ENCODE peak calls at places on chromosomes 13 and 19, in four cellular contexts. One of them, this sample, is unnamed. For H3K4me1, the result is how much of the 10 kb centered on the place peaks cover.

GRCh38 chr13:72255908-72256307 is 388.9 kb upstream of the DACH1 start:
- DNase-seq in vagina: no peak
- DNase-seq in HCT116: peak
- DNase-seq in stomach: no peak
- DNase-seq in this sample: no peak

GRCh38 chr19:46254776-46255175 is 25.2 kb downstream of the IGFL1 start:
- DNase-seq in HCT116: no peak
- DNase-seq in vagina: no peak
- DNase-seq in stomach: no peak
- DNase-seq in this sample: no peak

GRCh38 chr19:50417138-50417849 is 1.4 kb upstream of the SPIB start:
- DNase-seq in stomach: peak
- DNase-seq in HCT116: no peak
- DNase-seq in vagina: no peak
- DNase-seq in this sample: no peak

GRCh38 chr13:45242070-45242469 is 41.2 kb upstream of the KCTD4 start:
- DNase-seq in stomach: no peak
- DNase-seq in HCT116: peak
- DNase-seq in vagina: no peak
- DNase-seq in this sample: no peak

GRCh38 chr13:109646423-109646822 is 140.0 kb downstream of the IRS2 start:
- DNase-seq in vagina: no peak
- DNase-seq in HCT116: no peak
- DNase-seq in stomach: no peak
- DNase-seq in this sample: no peak

GRCh38 chr13:40980466-40980865 is 38.6 kb downstream of the ELF1 start:
- DNase-seq in vagina: no peak
- DNase-seq in HCT116: no peak
- DNase-seq in stomach: no peak
- DNase-seq in this sample: no peak

GRCh38 chr19:903266-903797 is 9.7 kb downstream of the R3HDM4 start:
- DNase-seq in stomach: no peak
- DNase-seq in HCT116: no peak
- DNase-seq in vagina: no peak
- DNase-seq in this sample: no peak

GRCh38 chr13:94192576-94192975 is 286.9 kb downstream of the DCT start:
- DNase-seq in vagina: no peak
- DNase-seq in HCT116: no peak
- DNase-seq in stomach: no peak
- DNase-seq in this sample: no peak

GRCh38 chr13:109666656-109667448 is 119.5 kb downstream of the IRS2 start:
- DNase-seq in stomach: peak
- DNase-seq in HCT116: no peak
- DNase-seq in vagina: no peak
- DNase-seq in this sample: peak

GRCh38 chr13:101209206-101209893 is 207.0 kb downstream of the NALCN start:
- DNase-seq in HCT116: no peak
- DNase-seq in vagina: no peak
- DNase-seq in stomach: no peak
- DNase-seq in this sample: no peak

GRCh38 chr19:46353730-46354528 is 7.0 kb downstream of the PPP5C start:
- DNase-seq in stomach: peak
- DNase-seq in vagina: no peak
- DNase-seq in HCT116: no peak
- DNase-seq in this sample: no peak

GRCh38 chr19:48518207-48518606 is 6.6 kb upstream of the LMTK3 start:
- DNase-seq in HCT116: no peak
- DNase-seq in vagina: no peak
- DNase-seq in stomach: no peak
- DNase-seq in this sample: no peak

DNA sequence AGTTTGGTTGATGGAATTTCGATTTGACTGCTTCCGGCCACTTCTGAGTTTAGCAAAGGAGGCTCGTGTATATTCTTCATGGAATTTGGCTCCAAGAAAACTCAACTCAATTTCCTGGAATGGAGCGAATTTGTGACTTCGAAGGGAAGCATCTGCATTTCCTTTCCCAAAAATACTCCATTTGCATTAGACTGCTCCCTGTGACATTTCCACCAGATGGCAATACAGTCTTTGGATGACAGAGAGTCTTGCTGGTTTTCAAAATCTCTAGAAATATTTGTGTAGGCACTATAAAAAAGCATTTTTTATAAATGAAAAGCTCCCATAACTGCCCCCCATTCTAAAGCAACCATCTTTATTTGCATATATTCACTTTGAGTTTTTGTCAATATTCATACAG is 4.1 kb downstream of the C1QTNF9 start:
- DNase-seq in stomach: no peak
- DNase-seq in vagina: no peak
- DNase-seq in HCT116: no peak
- DNase-seq in this sample: peak
- TF ChIP-seq CTCF in stomach: no peak
- TF ChIP-seq CTCF in vagina: no peak
- TF ChIP-seq CTCF in HCT116: peak
- TF ChIP-seq CTCF in this sample: peak

DNA sequence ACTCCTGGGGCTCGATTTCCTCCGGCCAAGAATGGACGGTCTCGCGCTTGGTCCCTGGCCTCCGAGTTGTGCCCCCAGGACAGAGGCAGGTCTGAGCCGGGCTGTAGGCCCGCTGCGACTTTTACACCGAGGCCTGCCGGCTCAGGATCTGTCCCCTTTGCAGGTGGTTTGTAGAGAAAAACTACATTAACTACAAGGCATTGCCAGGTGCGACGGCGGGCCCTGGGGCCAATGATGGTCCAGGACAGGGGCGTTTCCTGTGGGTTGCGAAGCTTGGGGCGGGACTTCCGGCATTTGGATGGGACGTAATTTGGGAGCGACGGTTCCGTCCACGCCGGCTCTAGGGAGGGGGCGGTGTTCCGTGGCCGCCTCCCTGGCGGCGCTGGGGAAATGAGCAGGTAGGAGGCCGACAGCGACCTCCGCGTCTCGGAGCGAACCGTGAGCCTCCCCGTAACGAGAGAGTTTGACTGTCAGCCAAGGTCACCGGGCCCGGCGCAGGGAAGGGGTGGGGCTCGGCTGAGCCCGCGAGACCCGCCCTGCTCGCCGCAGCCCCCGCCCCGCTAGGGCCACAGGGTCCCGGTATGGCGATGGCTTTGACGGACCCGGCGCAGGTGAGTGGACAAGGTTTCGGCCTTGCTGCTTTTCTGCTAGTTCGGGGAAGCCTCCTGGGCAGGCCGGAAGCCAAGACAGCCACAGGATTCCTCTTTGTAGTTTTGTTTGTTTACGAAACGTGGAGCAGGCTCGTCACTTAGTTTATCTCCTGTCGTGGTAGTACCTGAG is at the start of gene ZNF805:
- DNase-seq in stomach: peak
- DNase-seq in vagina: peak
- DNase-seq in HCT116: peak
- DNase-seq in this sample: peak
- TF ChIP-seq POLR2AphosphoS5 in stomach: peak
- TF ChIP-seq POLR2AphosphoS5 in vagina: peak
- TF ChIP-seq POLR2AphosphoS5 in HCT116: peak
- TF ChIP-seq POLR2AphosphoS5 in this sample: peak

GRCh38 chr19:18488838-18489626 is 32.8 kb downstream of the ELL start:
- DNase-seq in vagina: no peak
- DNase-seq in stomach: peak
- DNase-seq in HCT116: no peak
- DNase-seq in this sample: no peak
- H3K4me1 ChIP-seq in vagina: half or more
- H3K4me1 ChIP-seq in stomach: half or more
- H3K4me1 ChIP-seq in HCT116: under half
- H3K4me1 ChIP-seq in this sample: half or more

DNA sequence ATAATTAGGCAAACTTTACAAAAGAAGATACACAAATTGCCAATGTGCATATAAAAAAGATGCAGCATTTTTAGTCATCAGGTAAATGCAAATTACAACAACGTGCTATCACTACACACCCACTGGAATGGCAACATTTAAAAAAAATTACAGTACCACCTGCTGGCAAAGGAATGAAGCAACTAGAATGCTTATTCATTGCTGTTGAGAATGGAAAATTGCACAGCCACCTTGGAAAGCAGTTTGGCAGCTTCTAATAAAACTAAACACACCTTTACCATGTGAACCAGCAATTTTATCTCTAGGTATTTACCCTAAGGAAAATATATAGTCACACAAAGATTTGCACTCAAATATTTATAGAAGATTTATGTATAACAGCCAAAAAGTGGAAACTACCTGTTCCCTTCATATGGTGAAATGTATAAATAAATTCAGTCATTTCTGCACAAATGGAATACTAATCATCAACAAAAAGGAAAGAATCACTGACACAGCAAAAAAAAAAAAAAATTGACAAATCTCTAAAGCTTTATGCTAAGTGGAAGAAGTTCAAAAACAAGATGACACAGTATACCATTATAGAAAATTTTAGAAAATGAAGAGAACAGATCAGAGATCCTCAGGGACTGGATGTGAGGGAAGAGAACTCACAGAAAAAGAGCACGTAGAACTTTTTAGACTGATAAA is 30.3 kb downstream of the OXGR1 start:
- DNase-seq in HCT116: no peak
- DNase-seq in vagina: no peak
- DNase-seq in stomach: no peak
- DNase-seq in this sample: no peak
- TF ChIP-seq CTCF in HCT116: peak
- TF ChIP-seq CTCF in vagina: no peak
- TF ChIP-seq CTCF in stomach: no peak
- TF ChIP-seq CTCF in this sample: no peak

GRCh38 chr19:32231691-32232090 is 113.7 kb upstream of the ZNF507 start:
- DNase-seq in stomach: no peak
- DNase-seq in HCT116: no peak
- DNase-seq in vagina: no peak
- DNase-seq in this sample: peak

GRCh38 chr19:32233091-32233490 is 112.3 kb upstream of the ZNF507 start:
- DNase-seq in stomach: no peak
- DNase-seq in vagina: no peak
- DNase-seq in HCT116: no peak
- DNase-seq in this sample: peak

GRCh38 chr19:32232449-32232848 is 113.0 kb upstream of the ZNF507 start:
- DNase-seq in stomach: no peak
- DNase-seq in vagina: no peak
- DNase-seq in HCT116: no peak
- DNase-seq in this sample: peak

GRCh38 chr19:32233885-32234284 is 111.5 kb upstream of the ZNF507 start:
- DNase-seq in HCT116: no peak
- DNase-seq in stomach: no peak
- DNase-seq in vagina: no peak
- DNase-seq in this sample: no peak

GRCh38 chr19:32234663-32235217 is 110.7 kb upstream of the ZNF507 start:
- DNase-seq in HCT116: no peak
- DNase-seq in stomach: no peak
- DNase-seq in vagina: no peak
- DNase-seq in this sample: peak
- TF ChIP-seq POLR2AphosphoS5 in HCT116: no peak
- TF ChIP-seq POLR2AphosphoS5 in stomach: no peak
- TF ChIP-seq POLR2AphosphoS5 in vagina: no peak
- TF ChIP-seq POLR2AphosphoS5 in this sample: no peak

GRCh38 chr19:19463348-19464117 is 51.8 kb downstream of the TSSK6 start:
- DNase-seq in HCT116: no peak
- DNase-seq in vagina: no peak
- DNase-seq in stomach: no peak
- DNase-seq in this sample: no peak
- H3K4me1 ChIP-seq in HCT116: under half
- H3K4me1 ChIP-seq in vagina: half or more
- H3K4me1 ChIP-seq in stomach: half or more
- H3K4me1 ChIP-seq in this sample: half or more

DNA sequence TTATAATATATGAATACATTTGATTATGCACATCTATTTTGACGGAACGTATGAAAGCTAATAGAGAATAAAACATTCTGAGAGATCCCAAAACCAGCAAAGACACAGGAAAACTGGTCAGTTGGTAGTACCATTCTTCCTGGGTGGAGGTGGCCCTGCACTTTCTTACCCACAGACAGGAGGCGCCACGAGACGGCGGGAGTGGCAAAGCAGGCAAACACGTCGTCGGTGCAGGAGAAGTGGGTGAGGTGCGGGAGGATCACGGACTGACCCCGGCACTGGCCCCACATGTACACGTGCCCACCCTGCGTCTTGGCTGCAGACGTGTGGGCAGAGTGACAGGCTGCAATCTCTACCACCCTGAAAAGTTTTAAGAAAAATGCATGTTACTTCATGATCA is 36.1 kb downstream of the RCBTB1 start:
- DNase-seq in HCT116: no peak
- DNase-seq in stomach: no peak
- DNase-seq in vagina: no peak
- DNase-seq in this sample: no peak
- TF ChIP-seq CTCF in HCT116: peak
- TF ChIP-seq CTCF in stomach: no peak
- TF ChIP-seq CTCF in vagina: no peak
- TF ChIP-seq CTCF in this sample: no peak

GRCh38 chr13:23380534-23380933 is 53.0 kb downstream of the SACS start:
- DNase-seq in vagina: no peak
- DNase-seq in stomach: no peak
- DNase-seq in HCT116: no peak
- DNase-seq in this sample: no peak

GRCh38 chr13:23381877-23382276 is 51.6 kb downstream of the SACS start:
- DNase-seq in HCT116: no peak
- DNase-seq in vagina: no peak
- DNase-seq in stomach: no peak
- DNase-seq in this sample: no peak

GRCh38 chr13:23377603-23378002 is 55.9 kb downstream of the SACS start:
- DNase-seq in HCT116: no peak
- DNase-seq in stomach: no peak
- DNase-seq in vagina: no peak
- DNase-seq in this sample: no peak

GRCh38 chr13:23375007-23375971 is 58.2 kb downstream of the SACS start:
- DNase-seq in vagina: no peak
- DNase-seq in stomach: peak
- DNase-seq in HCT116: peak
- DNase-seq in this sample: peak

GRCh38 chr13:23378009-23378632 is 55.4 kb downstream of the SACS start:
- DNase-seq in stomach: no peak
- DNase-seq in HCT116: no peak
- DNase-seq in vagina: no peak
- DNase-seq in this sample: no peak
- TF ChIP-seq POLR2AphosphoS5 in stomach: no peak
- TF ChIP-seq POLR2AphosphoS5 in HCT116: no peak
- TF ChIP-seq POLR2AphosphoS5 in vagina: no peak
- TF ChIP-seq POLR2AphosphoS5 in this sample: peak

DNA sequence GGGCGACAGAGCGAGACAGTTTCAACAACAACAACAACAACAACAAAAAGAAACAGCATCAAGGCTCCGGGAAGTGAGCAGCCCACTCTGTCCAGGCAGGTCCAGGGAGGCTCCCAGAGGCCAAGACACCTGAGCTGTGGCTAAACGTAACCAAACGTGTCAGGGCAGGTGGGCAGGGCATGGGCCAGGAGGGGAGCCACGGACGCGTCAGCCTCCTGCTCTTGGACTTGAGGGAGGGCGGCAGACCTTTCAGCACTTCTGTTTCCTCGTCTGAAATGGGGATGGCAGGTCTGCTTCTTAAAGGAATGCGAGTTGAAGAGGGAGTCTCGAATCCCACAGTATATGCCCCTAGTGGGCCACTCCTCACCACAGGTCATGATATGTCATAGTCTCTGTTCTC is 53.8 kb downstream of the MYO9B start:
- DNase-seq in vagina: no peak
- DNase-seq in HCT116: no peak
- DNase-seq in stomach: no peak
- DNase-seq in this sample: no peak
- H3K4me1 ChIP-seq in vagina: under half
- H3K4me1 ChIP-seq in HCT116: under half
- H3K4me1 ChIP-seq in stomach: under half
- H3K4me1 ChIP-seq in this sample: under half

This sample was measured in esophagus muscularis mucosa.